ENCODE peak calls at places on chromosomes 16 and 17, in five cellular contexts. One of them, this sample, is unnamed.

GRCh38 chr17:75067856-75068255 is 19.9 kb upstream of the SLC16A5 start:
- DNase-seq in K562: no peak
- DNase-seq in H1: no peak
- DNase-seq in HepG2: no peak
- DNase-seq in GM12878: no peak
- DNase-seq in this sample: no peak

GRCh38 chr16:89174877-89175276 is 3.3 kb downstream of the CDH15 start:
- DNase-seq in K562: no peak
- DNase-seq in H1: peak
- DNase-seq in HepG2: no peak
- DNase-seq in GM12878: no peak
- DNase-seq in this sample: no peak

GRCh38 chr16:3646348-3646920 is 8.1 kb upstream of the DNASE1 start:
- DNase-seq in K562: peak
- DNase-seq in H1: peak
- DNase-seq in HepG2: peak
- DNase-seq in GM12878: no peak
- DNase-seq in this sample: peak

GRCh38 chr17:78823282-78824046 is 17.1 kb downstream of the USP36 start:
- DNase-seq in K562: no peak
- DNase-seq in H1: no peak
- DNase-seq in HepG2: no peak
- DNase-seq in GM12878: no peak
- DNase-seq in this sample: no peak

GRCh38 chr17:38877130-38877851 is 7.4 kb downstream of the LASP1 start:
- DNase-seq in K562: no peak
- DNase-seq in H1: no peak
- DNase-seq in HepG2: no peak
- DNase-seq in GM12878: no peak
- DNase-seq in this sample: no peak

GRCh38 chr17:40038882-40039513 is 15.2 kb downstream of the MED24 start:
- DNase-seq in K562: no peak
- DNase-seq in H1: peak
- DNase-seq in HepG2: peak
- DNase-seq in GM12878: no peak
- DNase-seq in this sample: peak

GRCh38 chr17:68019336-68019674 is 16.2 kb upstream of the KPNA2 start:
- DNase-seq in K562: no peak
- DNase-seq in H1: no peak
- DNase-seq in HepG2: no peak
- DNase-seq in GM12878: no peak
- DNase-seq in this sample: no peak

GRCh38 chr16:30740364-30741251 is 7.6 kb upstream of the PHKG2 start:
- DNase-seq in K562: peak
- DNase-seq in H1: no peak
- DNase-seq in HepG2: no peak
- DNase-seq in GM12878: no peak
- DNase-seq in this sample: peak

GRCh38 chr17:79517812-79518211 is 93.0 kb downstream of the RBFOX3 start:
- DNase-seq in K562: no peak
- DNase-seq in H1: no peak
- DNase-seq in HepG2: no peak
- DNase-seq in GM12878: no peak
- DNase-seq in this sample: no peak

GRCh38 chr17:39759204-39759603 is 21.5 kb downstream of the GRB7 start:
- DNase-seq in K562: no peak
- DNase-seq in H1: no peak
- DNase-seq in HepG2: no peak
- DNase-seq in GM12878: no peak
- DNase-seq in this sample: no peak

GRCh38 chr17:78787444-78787843 is 5.4 kb upstream of the CYTH1 start:
- DNase-seq in K562: peak
- DNase-seq in H1: no peak
- DNase-seq in HepG2: no peak
- DNase-seq in GM12878: no peak
- DNase-seq in this sample: no peak

GRCh38 chr16:79286646-79287423 is 313.7 kb downstream of the MAF start:
- DNase-seq in K562: no peak
- DNase-seq in H1: no peak
- DNase-seq in HepG2: no peak
- DNase-seq in GM12878: peak
- DNase-seq in this sample: no peak

GRCh38 chr17:4375039-4375748 is 8.7 kb upstream of the UBE2G1 start:
- DNase-seq in K562: no peak
- DNase-seq in H1: no peak
- DNase-seq in HepG2: no peak
- DNase-seq in GM12878: peak
- DNase-seq in this sample: no peak

GRCh38 chr17:35117984-35118383 is 1.7 kb downstream of the RAD51D start:
- DNase-seq in K562: no peak
- DNase-seq in H1: no peak
- DNase-seq in HepG2: peak
- DNase-seq in GM12878: peak
- DNase-seq in this sample: no peak

GRCh38 chr16:2955779-2956565 is 8.1 kb upstream of the KREMEN2 start:
- DNase-seq in K562: no peak
- DNase-seq in H1: no peak
- DNase-seq in HepG2: no peak
- DNase-seq in GM12878: no peak
- DNase-seq in this sample: no peak

GRCh38 chr17:76054112-76054476 is 18.2 kb downstream of the SRP68 start:
- DNase-seq in K562: no peak
- DNase-seq in H1: no peak
- DNase-seq in HepG2: no peak
- DNase-seq in GM12878: no peak
- DNase-seq in this sample: peak

GRCh38 chr16:85205747-85206471 is 93.6 kb upstream of the CIBAR2 start:
- DNase-seq in K562: no peak
- DNase-seq in H1: no peak
- DNase-seq in HepG2: peak
- DNase-seq in GM12878: no peak
- DNase-seq in this sample: no peak

GRCh38 chr17:77527394-77527793 is 386.6 kb downstream of the SEC14L1 start:
- DNase-seq in K562: no peak
- DNase-seq in H1: no peak
- DNase-seq in HepG2: no peak
- DNase-seq in GM12878: no peak
- DNase-seq in this sample: no peak

GRCh38 chr17:59476413-59476812 is 89.0 kb upstream of the DHX40 start:
- DNase-seq in K562: no peak
- DNase-seq in H1: no peak
- DNase-seq in HepG2: no peak
- DNase-seq in GM12878: no peak
- DNase-seq in this sample: no peak

GRCh38 chr17:44792276-44792675 is 33.5 kb downstream of the ADAM11 start:
- DNase-seq in K562: no peak
- DNase-seq in H1: no peak
- DNase-seq in HepG2: no peak
- DNase-seq in GM12878: no peak
- DNase-seq in this sample: no peak

GRCh38 chr16:58011652-58012051 is 10.4 kb downstream of the USB1 start:
- DNase-seq in K562: no peak
- DNase-seq in H1: no peak
- DNase-seq in HepG2: peak
- DNase-seq in GM12878: no peak
- DNase-seq in this sample: no peak

GRCh38 chr17:39069114-39069756 is 82.2 kb downstream of the PLXDC1 start:
- DNase-seq in K562: peak
- DNase-seq in H1: no peak
- DNase-seq in HepG2: peak
- DNase-seq in GM12878: no peak
- DNase-seq in this sample: no peak

GRCh38 chr17:10614536-10615155 is 42.5 kb downstream of the MYH3 start:
- DNase-seq in K562: peak
- DNase-seq in H1: peak
- DNase-seq in HepG2: peak
- DNase-seq in GM12878: no peak
- DNase-seq in this sample: peak

GRCh38 chr17:73247728-73248127 is 14.0 kb downstream of the CPSF4L start:
- DNase-seq in K562: no peak
- DNase-seq in H1: no peak
- DNase-seq in HepG2: no peak
- DNase-seq in GM12878: no peak
- DNase-seq in this sample: no peak

GRCh38 chr16:2954228-2954627 is 9.8 kb upstream of the KREMEN2 start:
- DNase-seq in K562: no peak
- DNase-seq in H1: no peak
- DNase-seq in HepG2: no peak
- DNase-seq in GM12878: no peak
- DNase-seq in this sample: no peak

GRCh38 chr16:65226077-65226476 is 104.2 kb upstream of the CDH11 start:
- DNase-seq in K562: no peak
- DNase-seq in H1: no peak
- DNase-seq in HepG2: no peak
- DNase-seq in GM12878: no peak
- DNase-seq in this sample: no peak

GRCh38 chr16:14490281-14490680 is 139.8 kb downstream of the PARN start:
- DNase-seq in K562: no peak
- DNase-seq in H1: no peak
- DNase-seq in HepG2: no peak
- DNase-seq in GM12878: no peak
- DNase-seq in this sample: no peak

GRCh38 chr16:14491831-14492529 is 138.1 kb downstream of the PARN start:
- DNase-seq in K562: no peak
- DNase-seq in H1: no peak
- DNase-seq in HepG2: no peak
- DNase-seq in GM12878: no peak
- DNase-seq in this sample: no peak

GRCh38 chr16:14487579-14487978 is 142.5 kb downstream of the PARN start:
- DNase-seq in K562: peak
- DNase-seq in H1: no peak
- DNase-seq in HepG2: no peak
- DNase-seq in GM12878: no peak
- DNase-seq in this sample: no peak

GRCh38 chr16:14486520-14487303 is 143.3 kb downstream of the PARN start:
- DNase-seq in K562: peak
- DNase-seq in H1: no peak
- DNase-seq in HepG2: peak
- DNase-seq in GM12878: no peak
- DNase-seq in this sample: peak

GRCh38 chr16:14489460-14489859 is 140.6 kb downstream of the PARN start:
- DNase-seq in K562: peak
- DNase-seq in H1: no peak
- DNase-seq in HepG2: peak
- DNase-seq in GM12878: no peak
- DNase-seq in this sample: peak
- TF ChIP-seq ATF3 in K562: no peak
- TF ChIP-seq ATF3 in H1: no peak
- TF ChIP-seq ATF3 in HepG2: no peak
- TF ChIP-seq ATF3 in GM12878: no peak
- TF ChIP-seq ATF3 in this sample: no peak

DNA sequence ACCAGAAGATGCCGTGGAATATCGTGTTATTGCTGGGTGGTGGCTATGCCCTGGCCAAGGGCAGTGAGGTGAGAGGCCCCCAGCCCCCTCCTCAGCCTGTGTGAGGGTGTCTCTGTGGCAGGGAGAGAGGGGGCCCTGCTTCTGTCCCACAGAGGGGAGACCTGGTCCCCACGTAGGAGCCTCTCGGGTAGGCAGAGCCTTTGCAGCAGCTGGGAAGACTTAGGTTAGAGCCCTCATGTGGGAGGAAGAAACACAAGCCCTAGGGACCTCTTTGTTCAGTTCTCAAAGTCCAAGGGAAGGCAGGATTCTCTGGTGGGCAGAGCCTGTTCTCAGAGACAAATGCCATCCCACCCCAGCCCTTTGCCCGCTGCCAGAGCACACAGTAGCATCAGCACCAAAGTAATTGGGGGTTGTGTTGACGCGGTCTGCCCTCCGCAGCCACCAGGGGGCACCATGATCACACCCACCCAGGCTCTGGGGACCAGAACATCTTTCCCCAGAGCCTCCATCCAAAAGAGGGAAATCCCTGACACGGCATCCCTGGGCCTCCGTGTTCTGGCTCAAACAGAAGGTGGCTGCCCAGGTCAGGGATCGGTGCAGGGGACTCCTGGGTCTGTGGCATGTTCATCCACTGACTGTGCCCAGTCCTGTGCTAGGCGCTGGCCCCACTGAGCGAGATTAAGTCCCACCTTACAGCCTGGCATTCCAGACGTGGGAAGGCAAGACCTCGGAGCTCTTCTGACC is 11.5 kb upstream of the FOXN1 start:
- DNase-seq in K562: peak
- DNase-seq in H1: peak
- DNase-seq in HepG2: peak
- DNase-seq in GM12878: no peak
- DNase-seq in this sample: peak
- H3K4me2 ChIP-seq in K562: no peak
- H3K4me2 ChIP-seq in H1: no peak
- H3K4me2 ChIP-seq in HepG2: no peak
- H3K4me2 ChIP-seq in GM12878: no peak
- H3K4me2 ChIP-seq in this sample: no peak

GRCh38 chr16:71629617-71630016 is 3.6 kb downstream of the MARVELD3 start:
- DNase-seq in K562: no peak
- DNase-seq in H1: no peak
- DNase-seq in HepG2: no peak
- DNase-seq in GM12878: no peak
- DNase-seq in this sample: no peak
- TF ChIP-seq ATF3 in K562: no peak
- TF ChIP-seq ATF3 in H1: no peak
- TF ChIP-seq ATF3 in HepG2: no peak
- TF ChIP-seq ATF3 in GM12878: no peak
- TF ChIP-seq ATF3 in this sample: no peak

DNA sequence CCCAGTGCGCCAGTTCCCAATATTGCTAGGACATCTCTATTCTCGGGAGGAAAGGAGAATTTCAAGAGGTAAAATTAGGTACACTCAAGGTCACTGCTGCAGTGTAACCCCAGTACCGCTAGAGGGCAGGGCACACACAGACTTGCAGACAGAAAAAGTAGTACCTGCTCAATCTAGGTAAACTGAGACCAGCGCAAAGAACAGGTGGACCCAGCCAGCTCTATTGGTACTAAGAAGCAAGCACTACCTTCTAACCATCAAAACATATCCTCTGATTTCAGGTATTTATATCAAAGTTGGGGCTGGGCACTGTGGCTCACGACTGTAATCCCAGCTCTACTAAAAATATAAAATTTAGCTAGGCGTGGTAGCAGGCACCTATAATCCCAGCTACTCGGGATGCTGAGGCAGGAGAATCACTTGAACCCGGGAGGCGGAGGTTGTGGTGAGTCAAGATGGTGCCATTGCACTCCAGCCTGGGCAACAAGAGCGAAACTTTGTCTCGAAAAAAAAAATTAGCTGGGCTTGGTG is 3.6 kb upstream of the WDR81 start:
- DNase-seq in K562: no peak
- DNase-seq in H1: peak
- DNase-seq in HepG2: peak
- DNase-seq in GM12878: no peak
- DNase-seq in this sample: peak
- H3K4me2 ChIP-seq in K562: no peak
- H3K4me2 ChIP-seq in H1: no peak
- H3K4me2 ChIP-seq in HepG2: peak
- H3K4me2 ChIP-seq in GM12878: no peak
- H3K4me2 ChIP-seq in this sample: peak

DNA sequence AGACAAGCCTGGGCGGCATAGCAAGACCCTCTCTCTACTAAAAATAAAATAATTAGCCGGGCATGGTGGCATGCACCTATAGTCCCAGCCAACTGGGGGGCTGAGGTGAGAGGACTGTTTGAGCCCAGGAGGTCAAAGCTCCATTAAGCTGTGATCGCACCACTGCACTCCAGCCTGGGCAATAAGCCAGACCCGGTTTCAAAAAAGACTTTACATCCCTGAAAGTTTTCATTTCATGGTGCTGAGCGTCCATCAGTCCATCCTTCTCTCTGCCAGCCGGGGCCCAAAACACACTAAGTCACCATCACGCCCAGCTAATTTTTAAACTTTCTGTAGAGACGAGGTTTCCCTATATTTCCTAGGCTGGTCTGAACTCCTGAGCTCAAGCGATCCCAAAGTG is 10.6 kb downstream of the RAB40B start:
- DNase-seq in K562: no peak
- DNase-seq in H1: no peak
- DNase-seq in HepG2: no peak
- DNase-seq in GM12878: no peak
- DNase-seq in this sample: no peak
- TF ChIP-seq ATF3 in K562: no peak
- TF ChIP-seq ATF3 in H1: no peak
- TF ChIP-seq ATF3 in HepG2: no peak
- TF ChIP-seq ATF3 in GM12878: no peak
- TF ChIP-seq ATF3 in this sample: no peak